ENCODE peak calls at places on chromosome 12, in four cellular contexts. O, R, S and X are unnamed samples.

GRCh38 chr12:22334696-22335290 is at the start of gene ST8SIA1:
- DNase-seq in O (peak; percentile 73), S (peak; percentile 7), R (no peak), X (no peak)

GRCh38 chr12:124032265-124032886 is 59.4 kb downstream of the ZNF664 start:
- DNase-seq in S (peak; percentile 36), O (peak; percentile 83), R (no peak), X (no peak)

GRCh38 chr12:113116875-113117274 is 18.7 kb downstream of the RASAL1 start:
- DNase-seq in R (no peak), S (no peak), O (no peak), X (no peak)

GRCh38 chr12:87157791-87158190 is 871.4 kb downstream of the C12orf50 start:
- DNase-seq in R (no peak), S (no peak), O (no peak), X (peak; percentile 27)

GRCh38 chr12:47391566-47391965 is 311.8 kb upstream of the AMIGO2 start:
- DNase-seq in S (no peak), O (no peak), R (no peak), X (no peak)

GRCh38 chr12:113647048-113647447 is 175.4 kb upstream of the LHX5 start:
- DNase-seq in O (peak; percentile 49), S (peak; percentile 13), R (no peak), X (no peak)

GRCh38 chr12:76890407-76891143 is 11.8 kb upstream of the CSRP2 start:
- DNase-seq in R (no peak), O (no peak), S (no peak), X (no peak)

GRCh38 chr12:56766535-56766934 is 3.4 kb downstream of the HSD17B6 start:
- DNase-seq in S (no peak), O (no peak), R (peak; percentile 70), X (no peak)

GRCh38 chr12:102833687-102834435 is 83.2 kb downstream of the PAH start:
- DNase-seq in S (no peak), O (no peak), R (no peak), X (peak; percentile 71)

GRCh38 chr12:30862486-30862885 is 64.1 kb upstream of the TSPAN11 start:
- DNase-seq in S (no peak), R (no peak), O (peak; percentile 22), X (no peak)

GRCh38 chr12:121202407-121203355 is 7.2 kb upstream of the P2RX4 start:
- DNase-seq in O (peak; percentile 53), S (no peak), R (no peak), X (no peak)

GRCh38 chr12:82182601-82183000 is 175.6 kb downstream of the CCDC59 start:
- DNase-seq in R (no peak), S (no peak), O (no peak), X (no peak)

GRCh38 chr12:26017484-26018211 is 59.2 kb downstream of the RASSF8 start:
- DNase-seq in O (peak; percentile 20), S (peak; percentile 50), R (no peak), X (no peak)

GRCh38 chr12:69998011-69998410 is 173.0 kb downstream of the MYRFL start:
- DNase-seq in R (no peak), O (no peak), S (no peak), X (no peak)

GRCh38 chr12:92942905-92943304 is 13.8 kb upstream of the EEA1 start:
- DNase-seq in S (no peak), R (no peak), O (no peak), X (no peak)

GRCh38 chr12:119679081-119679480 is 11.1 kb downstream of the PRKAB1 start:
- DNase-seq in O (no peak), S (no peak), R (no peak), X (no peak)

GRCh38 chr12:61095131-61095530 is 1165.1 kb upstream of the USP15 start:
- DNase-seq in O (no peak), R (no peak), S (no peak), X (no peak)

GRCh38 chr12:121356657-121357056 is 4.4 kb upstream of the ANAPC5 start:
- DNase-seq in R (no peak), S (peak; percentile 15), O (no peak), X (no peak)

GRCh38 chr12:131828671-131829350 is 618 bp downstream of the MMP17 start:
- DNase-seq in O (peak; percentile 68), R (no peak), S (no peak), X (no peak)

GRCh38 chr12:122860052-122860853 is 25.0 kb downstream of the HIP1R start:
- DNase-seq in O (peak; percentile 89), R (no peak), S (peak; percentile 48), X (peak; percentile 95)

GRCh38 chr12:124743479-124744272 is 120.0 kb downstream of the SCARB1 start:
- DNase-seq in O (no peak), S (no peak), R (no peak), X (no peak)

GRCh38 chr12:27009926-27010325 is 4.3 kb downstream of the TM7SF3 start:
- DNase-seq in R (no peak), O (no peak), S (no peak), X (no peak)

GRCh38 chr12:64018524-64018923 is 174.0 kb downstream of the SRGAP1 start:
- DNase-seq in S (no peak), R (no peak), O (no peak), X (no peak)

DNA sequence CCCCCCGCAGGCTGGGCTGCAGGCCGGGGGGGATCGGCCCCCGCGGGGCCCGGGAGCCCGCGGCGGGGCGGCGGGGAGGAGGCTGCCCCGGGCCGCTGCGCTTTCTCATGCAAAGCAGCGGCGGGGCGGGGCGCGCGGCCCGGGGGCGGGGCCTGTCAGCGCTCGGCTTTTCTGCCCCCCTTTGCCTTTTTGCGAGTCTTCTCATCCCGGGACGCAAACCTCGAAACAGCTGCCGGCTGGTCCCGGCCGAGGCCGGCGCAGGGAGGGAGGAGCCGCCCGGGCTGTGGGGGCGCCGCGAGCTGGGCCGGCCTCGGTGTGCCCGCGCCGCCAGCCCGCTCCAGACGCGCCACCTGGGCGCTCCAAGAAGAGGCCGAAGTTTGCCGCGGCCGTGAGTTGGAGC is at the start of gene FZD10:
- DNase-seq in S (no peak), O (peak; percentile 77), R (no peak), X (peak; percentile 88)
- TF ChIP-seq TCF12 in S (no peak), O (no peak), R (no peak), X (no peak)

DNA sequence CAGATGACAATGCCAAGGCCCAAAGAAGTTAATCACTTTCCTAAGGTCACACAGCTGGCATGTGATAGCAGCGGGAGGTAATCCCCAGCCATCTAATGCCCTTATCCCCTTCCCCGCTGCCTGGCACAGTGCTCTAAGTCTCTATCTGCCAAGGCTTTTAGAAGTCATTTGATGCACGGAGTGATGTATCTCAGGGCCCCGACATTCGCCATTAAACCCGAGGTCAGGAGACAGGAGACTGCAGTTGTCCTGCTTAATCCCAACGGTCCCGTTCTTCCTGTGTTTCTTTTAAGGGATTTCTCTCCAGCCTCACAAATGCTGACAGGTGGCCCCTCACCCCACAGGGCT is 171.2 kb downstream of the CHST11 start:
- DNase-seq in R (no peak), S (no peak), O (no peak), X (no peak)
- H4K20me1 ChIP-seq in R (no peaks in the 10 kb centered on the region), S (no peaks in the 10 kb centered on the region), O (no peaks in the 10 kb centered on the region), X (no peaks in the 10 kb centered on the region)

DNA sequence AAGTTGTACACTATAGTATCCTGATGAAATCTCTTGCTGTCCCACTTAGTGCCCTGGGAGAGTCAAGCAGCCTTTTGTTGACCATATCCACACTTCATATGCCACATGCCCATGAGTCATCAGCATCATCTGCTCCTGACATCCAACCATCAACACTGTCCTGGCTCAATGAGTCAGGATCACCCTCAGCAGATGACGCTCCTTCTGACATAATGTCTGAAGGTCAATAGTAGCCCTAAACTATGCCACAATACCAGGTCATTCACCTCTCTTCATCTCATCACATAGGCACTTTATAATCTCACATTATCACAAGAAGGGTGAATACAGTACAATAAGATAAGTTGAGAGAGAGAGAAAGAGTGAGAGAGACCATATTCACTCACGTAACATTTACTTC is 369.0 kb upstream of the FAR2 start:
- DNase-seq in R (no peak), O (no peak), S (peak; percentile 12), X (no peak)
- TF ChIP-seq TCF12 in R (no peak), O (no peak), S (no peak), X (no peak)

GRCh38 chr12:54002915-54003339 is 3.0 kb downstream of the HOXC9 start:
- DNase-seq in S (no peak), O (no peak), R (no peak), X (no peak)
- H4K20me1 ChIP-seq in S (no peaks in the 10 kb centered on the region), O (no peaks in the 10 kb centered on the region), R (no peaks in the 10 kb centered on the region), X (peaks cover 32% of the 10 kb centered on the region)

GRCh38 chr12:18864900-18865561 is 127.1 kb downstream of the CAPZA3 start:
- DNase-seq in O (peak; percentile 0), S (no peak), R (no peak), X (no peak)
- TF ChIP-seq TCF12 in O (peak; percentile 97), S (no peak), R (no peak), X (no peak)